ENCODE peak calls at places on chromosomes 11 and 22, in eight cellular contexts. One of them, this sample, is unnamed.

GRCh38 chr11:63687845-63688244 is 6.5 kb downstream of the RTN3 start:
- DNase-seq in cardiac fibroblast: no peak
- DNase-seq in colonic mucosa: no peak
- DNase-seq in ACHN: no peak
- DNase-seq in activated CD4-positive, alpha-beta T cell treated with anti-CD3 and anti-CD28 coated beads for 24 hours: no peak
- DNase-seq in left cardiac atrium: no peak
- DNase-seq in H9: no peak
- DNase-seq in heart left ventricle: no peak
- DNase-seq in this sample: no peak

GRCh38 chr22:38638734-38639133 is 17.5 kb downstream of the FAM227A start:
- DNase-seq in H9: no peak
- DNase-seq in heart left ventricle: no peak
- DNase-seq in activated CD4-positive, alpha-beta T cell treated with anti-CD3 and anti-CD28 coated beads for 24 hours: no peak
- DNase-seq in cardiac fibroblast: peak; percentile 7
- DNase-seq in ACHN: no peak
- DNase-seq in colonic mucosa: no peak
- DNase-seq in left cardiac atrium: no peak
- DNase-seq in this sample: no peak

GRCh38 chr11:124916370-124916710 is 2.7 kb upstream of the HEPN1 start:
- DNase-seq in H9: no peak
- DNase-seq in colonic mucosa: no peak
- DNase-seq in ACHN: no peak
- DNase-seq in cardiac fibroblast: no peak
- DNase-seq in left cardiac atrium: no peak
- DNase-seq in heart left ventricle: no peak
- DNase-seq in activated CD4-positive, alpha-beta T cell treated with anti-CD3 and anti-CD28 coated beads for 24 hours: no peak
- DNase-seq in this sample: no peak

GRCh38 chr11:134613646-134614045 is 201.6 kb upstream of the B3GAT1 start:
- DNase-seq in left cardiac atrium: no peak
- DNase-seq in colonic mucosa: no peak
- DNase-seq in cardiac fibroblast: no peak
- DNase-seq in activated CD4-positive, alpha-beta T cell treated with anti-CD3 and anti-CD28 coated beads for 24 hours: no peak
- DNase-seq in heart left ventricle: no peak
- DNase-seq in ACHN: no peak
- DNase-seq in H9: no peak
- DNase-seq in this sample: no peak

GRCh38 chr22:27825174-27825573 is 23.6 kb upstream of the MN1 start:
- DNase-seq in colonic mucosa: no peak
- DNase-seq in H9: no peak
- DNase-seq in activated CD4-positive, alpha-beta T cell treated with anti-CD3 and anti-CD28 coated beads for 24 hours: no peak
- DNase-seq in heart left ventricle: no peak
- DNase-seq in left cardiac atrium: no peak
- DNase-seq in ACHN: no peak
- DNase-seq in cardiac fibroblast: no peak
- DNase-seq in this sample: no peak

GRCh38 chr22:42619261-42620063 is 4.8 kb upstream of the POLDIP3 start:
- DNase-seq in activated CD4-positive, alpha-beta T cell treated with anti-CD3 and anti-CD28 coated beads for 24 hours: no peak
- DNase-seq in colonic mucosa: no peak
- DNase-seq in ACHN: no peak
- DNase-seq in left cardiac atrium: no peak
- DNase-seq in H9: no peak
- DNase-seq in cardiac fibroblast: no peak
- DNase-seq in heart left ventricle: no peak
- DNase-seq in this sample: no peak

GRCh38 chr11:81573367-81573766 is 1160.3 kb downstream of the FAM181B start:
- DNase-seq in heart left ventricle: no peak
- DNase-seq in ACHN: no peak
- DNase-seq in activated CD4-positive, alpha-beta T cell treated with anti-CD3 and anti-CD28 coated beads for 24 hours: no peak
- DNase-seq in left cardiac atrium: no peak
- DNase-seq in colonic mucosa: no peak
- DNase-seq in H9: no peak
- DNase-seq in cardiac fibroblast: no peak
- DNase-seq in this sample: no peak

GRCh38 chr11:17686185-17686980 is 33.0 kb upstream of the MYOD1 start:
- DNase-seq in activated CD4-positive, alpha-beta T cell treated with anti-CD3 and anti-CD28 coated beads for 24 hours: no peak
- DNase-seq in H9: no peak
- DNase-seq in ACHN: no peak
- DNase-seq in colonic mucosa: no peak
- DNase-seq in cardiac fibroblast: no peak
- DNase-seq in heart left ventricle: no peak
- DNase-seq in left cardiac atrium: no peak
- DNase-seq in this sample: no peak

GRCh38 chr22:46833228-46833627 is 70.8 kb downstream of the TBC1D22A start:
- DNase-seq in heart left ventricle: no peak
- DNase-seq in activated CD4-positive, alpha-beta T cell treated with anti-CD3 and anti-CD28 coated beads for 24 hours: no peak
- DNase-seq in cardiac fibroblast: peak; percentile 47
- DNase-seq in left cardiac atrium: no peak
- DNase-seq in ACHN: no peak
- DNase-seq in H9: peak; percentile 67
- DNase-seq in colonic mucosa: no peak
- DNase-seq in this sample: no peak

GRCh38 chr11:11397043-11397415 is 44.0 kb upstream of the CSNK2A3 start:
- DNase-seq in left cardiac atrium: no peak
- DNase-seq in cardiac fibroblast: no peak
- DNase-seq in ACHN: no peak
- DNase-seq in colonic mucosa: no peak
- DNase-seq in H9: no peak
- DNase-seq in activated CD4-positive, alpha-beta T cell treated with anti-CD3 and anti-CD28 coated beads for 24 hours: no peak
- DNase-seq in heart left ventricle: no peak
- DNase-seq in this sample: no peak

GRCh38 chr11:90465553-90465952 is 242.7 kb upstream of the CHORDC1 start:
- DNase-seq in activated CD4-positive, alpha-beta T cell treated with anti-CD3 and anti-CD28 coated beads for 24 hours: no peak
- DNase-seq in left cardiac atrium: no peak
- DNase-seq in colonic mucosa: no peak
- DNase-seq in cardiac fibroblast: no peak
- DNase-seq in ACHN: peak; percentile 10
- DNase-seq in heart left ventricle: no peak
- DNase-seq in H9: no peak
- DNase-seq in this sample: no peak

GRCh38 chr11:71343828-71344400 is 91.5 kb upstream of the SHANK2 start:
- DNase-seq in heart left ventricle: no peak
- DNase-seq in H9: no peak
- DNase-seq in colonic mucosa: no peak
- DNase-seq in cardiac fibroblast: no peak
- DNase-seq in left cardiac atrium: no peak
- DNase-seq in ACHN: no peak
- DNase-seq in activated CD4-positive, alpha-beta T cell treated with anti-CD3 and anti-CD28 coated beads for 24 hours: no peak
- DNase-seq in this sample: no peak

This sample was measured in DMS153.